ENCODE peak calls at places on chromosomes 5 and 9, in five cellular contexts. L is ovary, Q is suprapubic skin, R is prostate gland, Z is heart left ventricle. Y is an unnamed sample.

GRCh38 chr9:108727580-108728056 is 128.2 kb downstream of the ACTL7B start:
- DNase-seq in L (no peak), Q (no peak), R (no peak), Z (peak), Y (no peak)

GRCh38 chr5:44830951-44831350 is 22.2 kb downstream of the MRPS30 start:
- DNase-seq in L (no peak), Q (no peak), R (no peak), Z (no peak), Y (no peak)

GRCh38 chr9:74795803-74796202 is 91.9 kb downstream of the TRPM6 start:
- DNase-seq in L (no peak), Q (no peak), R (no peak), Z (no peak), Y (no peak)

GRCh38 chr5:169153405-169153804 is 147.5 kb downstream of the SLIT3 start:
- DNase-seq in L (peak), Q (no peak), R (no peak), Z (no peak), Y (no peak)

GRCh38 chr9:81465468-81466002 is 223.8 kb downstream of the TLE1 start:
- DNase-seq in L (no peak), Q (no peak), R (no peak), Z (no peak), Y (no peak)

GRCh38 chr5:109246841-109247592 is 162.8 kb downstream of the PJA2 start:
- DNase-seq in L (no peak), Q (no peak), R (no peak), Z (no peak), Y (no peak)

GRCh38 chr5:132250547-132250946 is 6.9 kb upstream of the PDLIM4 start:
- DNase-seq in L (no peak), Q (no peak), R (no peak), Z (no peak), Y (no peak)

GRCh38 chr5:141524604-141525597 is 36.0 kb downstream of the PCDHGC5 start:
- DNase-seq in L (peak), Q (peak), R (peak), Z (peak), Y (peak)

GRCh38 chr9:87479801-87480201 is 17.9 kb upstream of the DAPK1 start:
- DNase-seq in L (no peak), Q (no peak), R (no peak), Z (no peak), Y (peak)

GRCh38 chr9:137959641-137960411 is 82.2 kb downstream of the CACNA1B start:
- DNase-seq in L (no peak), Q (no peak), R (no peak), Z (no peak), Y (no peak)

GRCh38 chr5:83099001-83099400 is 21.7 kb downstream of the XRCC4 start:
- DNase-seq in L (no peak), Q (no peak), R (no peak), Z (no peak), Y (no peak)

GRCh38 chr5:66382152-66382551 is 214.0 kb upstream of the MAST4 start:
- DNase-seq in L (no peak), Q (no peak), R (no peak), Z (no peak), Y (no peak)

GRCh38 chr5:147509710-147510651 is at the start of gene DPYSL3:
- DNase-seq in L (peak), Q (peak), R (peak), Z (peak), Y (peak)
- TF ChIP-seq POLR2A in L (peak), Q (peak), R (peak), Z (peak), Y (no peak)

GRCh38 chr9:18360005-18360404 is 113.9 kb upstream of the ADAMTSL1 start:
- DNase-seq in L (no peak), Q (no peak), R (no peak), Z (no peak), Y (no peak)
- H3K4me3 ChIP-seq in L (no peak), Q (no peak), R (no peak), Z (no peak), Y (no peak)

GRCh38 chr9:83511051-83511450 is 27.1 kb downstream of the FRMD3 start:
- DNase-seq in L (no peak), Q (no peak), R (no peak), Z (no peak), Y (no peak)

GRCh38 chr9:83520292-83520691 is 17.9 kb downstream of the FRMD3 start:
- DNase-seq in L (no peak), Q (no peak), R (no peak), Z (no peak), Y (no peak)

GRCh38 chr9:83509372-83509771 is 28.8 kb downstream of the FRMD3 start:
- DNase-seq in L (no peak), Q (no peak), R (no peak), Z (no peak), Y (no peak)

GRCh38 chr9:83512621-83513020 is 25.6 kb downstream of the FRMD3 start:
- DNase-seq in L (no peak), Q (no peak), R (no peak), Z (no peak), Y (no peak)

GRCh38 chr9:83514767-83515166 is 23.4 kb downstream of the FRMD3 start:
- DNase-seq in L (no peak), Q (no peak), R (no peak), Z (no peak), Y (no peak)
- TF ChIP-seq POLR2A in L (no peak), Q (no peak), R (no peak), Z (no peak), Y (no peak)

DNA sequence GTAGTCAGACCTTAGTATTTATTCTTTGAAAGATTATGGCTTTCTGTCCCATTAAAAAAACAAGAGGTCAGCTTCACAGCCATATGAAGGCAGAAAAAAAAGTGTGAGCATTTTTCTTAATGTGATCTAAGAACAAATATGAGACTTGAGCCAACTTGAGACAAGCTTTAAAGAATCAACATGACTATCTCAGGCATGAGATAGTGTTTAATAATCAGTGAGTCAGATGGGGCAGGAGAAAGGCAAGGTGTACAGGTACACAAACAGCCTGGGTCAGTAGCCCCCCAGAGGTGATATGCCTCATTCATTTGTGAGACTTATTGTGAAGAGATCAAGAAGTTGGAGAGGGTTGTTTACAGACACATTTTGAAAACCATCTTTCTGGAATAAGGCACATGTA is 83.6 kb downstream of the GDNF start:
- DNase-seq in L (no peak), Q (no peak), R (no peak), Z (no peak), Y (no peak)
- H3K4me3 ChIP-seq in L (no peak), Q (no peak), R (no peak), Z (no peak), Y (no peak)

GRCh38 chr9:128439273-128439672 is 16.5 kb upstream of the ODF2 start:
- DNase-seq in L (no peak), Q (no peak), R (no peak), Z (no peak), Y (no peak)
- TF ChIP-seq POLR2A in L (no peak), Q (no peak), R (no peak), Z (no peak), Y (no peak)

GRCh38 chr5:12245429-12245828 is 341.2 kb upstream of the CTNND2 start:
- DNase-seq in L (no peak), Q (no peak), R (no peak), Z (no peak), Y (no peak)
- H3K4me3 ChIP-seq in L (no peak), Q (no peak), R (no peak), Z (no peak), Y (no peak)

DNA sequence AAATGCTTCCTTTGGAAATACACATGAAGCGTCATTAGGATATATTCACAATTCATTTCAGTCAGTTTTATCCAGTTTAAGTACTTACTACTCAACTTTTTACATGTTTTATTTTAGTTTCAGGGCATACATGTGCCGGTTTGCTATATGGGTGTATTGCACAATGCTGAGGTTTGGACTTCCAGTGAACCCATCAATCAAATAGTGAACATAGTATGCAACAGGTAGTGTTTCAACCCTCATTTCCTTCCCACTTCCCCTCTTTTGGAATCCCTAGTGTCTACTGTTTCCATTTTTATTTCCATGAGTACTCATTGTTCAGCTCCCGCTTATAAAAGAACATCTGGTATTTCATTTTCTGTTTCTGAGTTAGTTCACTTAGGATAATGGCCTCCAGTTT is 74.7 kb downstream of the TMEM161B start:
- DNase-seq in L (no peak), Q (no peak), R (no peak), Z (no peak), Y (no peak)
- TF ChIP-seq POLR2A in L (no peak), Q (no peak), R (no peak), Z (no peak), Y (no peak)

GRCh38 chr9:121372563-121373400 is 2.7 kb upstream of the STOM start:
- DNase-seq in L (peak), Q (no peak), R (peak), Z (no peak), Y (no peak)
- H3K4me3 ChIP-seq in L (no peak), Q (no peak), R (no peak), Z (no peak), Y (no peak)

Y was measured in right lobe of liver.